ENCODE peak calls at places on chromosomes 1 and 21, in eight cellular contexts. Z is PC-9, C is K562, S is OCI-LY7, U is A549, G is SK-N-SH, K is GM23248, N is fibroblast of lung. H is an unnamed sample.

GRCh38 chr1:100896481-100896982 is 642 bp downstream of the SLC30A7 start:
- DNase-seq in Z (peak), S (peak), N (peak), C (peak), K (peak), G (peak), U (peak), H (peak)

GRCh38 chr1:21270086-21270689 is 20.1 kb downstream of the ECE1 start:
- DNase-seq in G (peak), K (peak), Z (no peak), N (peak), S (peak), C (peak), U (peak), H (peak)

GRCh38 chr1:167654975-167655575 is 25.0 kb downstream of the RCSD1 start:
- DNase-seq in N (no peak), U (no peak), Z (no peak), K (no peak), S (no peak), G (no peak), C (no peak), H (no peak)

GRCh38 chr1:223221686-223222085 is 78.6 kb upstream of the TLR5 start:
- DNase-seq in S (no peak), Z (no peak), N (no peak), U (no peak), C (no peak), K (no peak), G (no peak), H (no peak)

GRCh38 chr1:211527888-211528287 is 35.9 kb upstream of the RD3 start:
- DNase-seq in N (no peak), S (peak), G (no peak), Z (no peak), U (no peak), K (no peak), C (no peak), H (no peak)

GRCh38 chr1:78591971-78592370 is 28.3 kb upstream of the IFI44L start:
- DNase-seq in C (no peak), K (peak), Z (no peak), N (no peak), U (no peak), G (no peak), S (no peak), H (no peak)

GRCh38 chr1:158060001-158060400 is 66.6 kb downstream of the KIRREL1 start:
- DNase-seq in K (no peak), S (no peak), C (no peak), U (no peak), Z (no peak), G (no peak), N (no peak), H (peak)

GRCh38 chr1:34828611-34829010 is 30.9 kb downstream of the SMIM12 start:
- DNase-seq in C (peak), K (no peak), Z (no peak), U (no peak), N (no peak), G (no peak), S (no peak), H (no peak)

GRCh38 chr1:66302810-66303209 is 231.1 kb upstream of the SGIP1 start:
- DNase-seq in K (no peak), U (no peak), N (peak), Z (peak), S (no peak), G (no peak), C (no peak), H (no peak)

GRCh38 chr1:219527994-219528393 is 84.9 kb downstream of the ZC3H11B start:
- DNase-seq in Z (no peak), K (no peak), S (no peak), C (no peak), N (no peak), U (no peak), G (no peak), H (no peak)

GRCh38 chr1:205261946-205262668 is 34.4 kb downstream of the TMCC2 start:
- DNase-seq in S (no peak), U (no peak), Z (no peak), G (no peak), K (peak), N (peak), C (no peak), H (no peak)

GRCh38 chr1:70140894-70141293 is 64.5 kb downstream of the LRRC40 start:
- DNase-seq in G (no peak), K (peak), C (no peak), S (no peak), Z (no peak), N (peak), U (no peak), H (peak)

GRCh38 chr1:177219458-177220390 is 49.0 kb downstream of the BRINP2 start:
- DNase-seq in N (peak), Z (no peak), K (no peak), S (no peak), G (no peak), U (no peak), C (no peak), H (no peak)

GRCh38 chr1:149884433-149885363 is 14.7 kb upstream of the BOLA1 start:
- DNase-seq in S (peak), G (no peak), N (peak), K (peak), Z (peak), C (peak), U (no peak), H (peak)

GRCh38 chr21:42304556-42305454 is 10.4 kb downstream of the TFF3 start:
- DNase-seq in Z (no peak), U (no peak), S (no peak), K (no peak), N (no peak), G (no peak), C (no peak), H (no peak)

GRCh38 chr1:203127672-203128611 is at the start of gene ADORA1:
- DNase-seq in C (no peak), G (peak), N (peak), K (peak), S (no peak), U (peak), Z (peak), H (peak)

GRCh38 chr1:215748431-215748830 is 181.3 kb downstream of the KCTD3 start:
- DNase-seq in S (no peak), K (no peak), G (no peak), C (no peak), Z (no peak), U (no peak), N (peak), H (no peak)

GRCh38 chr21:38810034-38810825 is 4.5 kb downstream of the ETS2 start:
- DNase-seq in G (no peak), K (no peak), S (no peak), C (no peak), Z (no peak), U (no peak), N (no peak), H (no peak)
- H3K4me2 ChIP-seq in G (peak), K (peak), S (no peak), C (no peak), Z (no peak), U (peak), N (peak), H (no peak)

GRCh38 chr1:36771222-36771621 is 263.1 kb downstream of the GRIK3 start:
- DNase-seq in N (no peak), S (no peak), U (no peak), Z (no peak), C (no peak), K (no peak), G (no peak), H (peak)
- H3K4me2 ChIP-seq in N (no peak), S (no peak), U (no peak), Z (no peak), C (no peak), K (no peak), G (no peak), H (peak)

GRCh38 chr1:208240698-208241355 is 3.4 kb downstream of the PLXNA2 start:
- DNase-seq in Z (no peak), G (no peak), U (no peak), S (no peak), K (no peak), C (no peak), N (no peak), H (no peak)

GRCh38 chr1:208241541-208241940 is 2.6 kb downstream of the PLXNA2 start:
- DNase-seq in Z (no peak), G (no peak), K (no peak), N (no peak), U (no peak), C (no peak), S (no peak), H (no peak)

GRCh38 chr1:208242186-208242585 is 2.0 kb downstream of the PLXNA2 start:
- DNase-seq in Z (no peak), K (no peak), G (no peak), U (no peak), C (no peak), S (no peak), N (no peak), H (no peak)

GRCh38 chr1:208238710-208239517 is 5.3 kb downstream of the PLXNA2 start:
- DNase-seq in K (peak), S (peak), U (peak), N (peak), Z (no peak), C (peak), G (peak), H (peak)

GRCh38 chr1:208239518-208240381 is 4.4 kb downstream of the PLXNA2 start:
- DNase-seq in Z (no peak), K (no peak), U (no peak), G (peak), N (peak), C (no peak), S (no peak), H (peak)
- H3K4me2 ChIP-seq in Z (peak), K (no peak), U (peak), G (peak), N (no peak), C (no peak), S (no peak), H (peak)

GRCh38 chr1:57832616-57833015 is 408.8 kb upstream of the DAB1 start:
- DNase-seq in K (no peak), C (no peak), G (no peak), S (no peak), N (no peak), U (no peak), Z (no peak), H (peak)
- H3K4me2 ChIP-seq in K (no peak), C (no peak), G (no peak), S (no peak), N (no peak), U (no peak), Z (no peak), H (peak)

GRCh38 chr1:24705260-24706073 is 39.8 kb upstream of the CLIC4 start:
- DNase-seq in U (peak), Z (peak), S (no peak), N (peak), G (peak), C (peak), K (peak), H (peak)

GRCh38 chr1:24709748-24710416 is 35.4 kb upstream of the CLIC4 start:
- DNase-seq in Z (no peak), G (no peak), S (no peak), U (no peak), C (peak), K (no peak), N (no peak), H (no peak)

GRCh38 chr1:24704411-24705259 is 40.6 kb upstream of the CLIC4 start:
- DNase-seq in G (peak), C (peak), K (peak), Z (no peak), S (no peak), U (peak), N (peak), H (peak)

GRCh38 chr1:24708938-24709337 is 36.3 kb upstream of the CLIC4 start:
- DNase-seq in N (no peak), C (peak), K (no peak), Z (no peak), U (no peak), S (peak), G (no peak), H (no peak)

GRCh38 chr1:24707659-24708058 is 37.6 kb upstream of the CLIC4 start:
- DNase-seq in U (no peak), K (peak), G (no peak), S (no peak), N (peak), Z (no peak), C (peak), H (no peak)
- H3K4me2 ChIP-seq in U (no peak), K (no peak), G (no peak), S (no peak), N (no peak), Z (no peak), C (no peak), H (no peak)